ENCODE peak calls at places on chromosome 14, in four cellular contexts. One of them, this sample, is unnamed.

GRCh38 chr14:59905193-59905592 is 14.8 kb upstream of the LRRC9 start:
- DNase-seq in CD8-positive, alpha-beta T cell: no peak
- DNase-seq in fibroblast of pulmonary artery: no peak
- DNase-seq in left ventricle myocardium inferior: no peak
- DNase-seq in this sample: no peak

GRCh38 chr14:92922883-92923743 is at the start of gene CHGA:
- DNase-seq in CD8-positive, alpha-beta T cell: peak; percentile 55
- DNase-seq in fibroblast of pulmonary artery: peak; percentile 52
- DNase-seq in left ventricle myocardium inferior: peak; percentile 55
- DNase-seq in this sample: peak; percentile 48

GRCh38 chr14:90677484-90678045 is 138.7 kb downstream of the TTC7B start:
- DNase-seq in CD8-positive, alpha-beta T cell: no peak
- DNase-seq in fibroblast of pulmonary artery: peak; percentile 78
- DNase-seq in left ventricle myocardium inferior: no peak
- DNase-seq in this sample: no peak

GRCh38 chr14:34189866-34190265 is 239.0 kb upstream of the EGLN3 start:
- DNase-seq in CD8-positive, alpha-beta T cell: no peak
- DNase-seq in fibroblast of pulmonary artery: no peak
- DNase-seq in left ventricle myocardium inferior: no peak
- DNase-seq in this sample: no peak

GRCh38 chr14:22900088-22900799 is 17.2 kb downstream of the REM2 start:
- DNase-seq in CD8-positive, alpha-beta T cell: peak; percentile 40
- DNase-seq in fibroblast of pulmonary artery: peak; percentile 82
- DNase-seq in left ventricle myocardium inferior: no peak
- DNase-seq in this sample: no peak

GRCh38 chr14:58549358-58549757 is 88.4 kb upstream of the DACT1 start:
- DNase-seq in CD8-positive, alpha-beta T cell: no peak
- DNase-seq in fibroblast of pulmonary artery: no peak
- DNase-seq in left ventricle myocardium inferior: no peak
- DNase-seq in this sample: no peak

GRCh38 chr14:51335521-51335920 is 95.5 kb downstream of the TMX1 start:
- DNase-seq in CD8-positive, alpha-beta T cell: no peak
- DNase-seq in fibroblast of pulmonary artery: peak; percentile 34
- DNase-seq in left ventricle myocardium inferior: peak; percentile 68
- DNase-seq in this sample: peak; percentile 65

GRCh38 chr14:33464563-33464962 is 486.3 kb downstream of the EGLN3 start:
- DNase-seq in CD8-positive, alpha-beta T cell: no peak
- DNase-seq in fibroblast of pulmonary artery: no peak
- DNase-seq in left ventricle myocardium inferior: no peak
- DNase-seq in this sample: no peak

GRCh38 chr14:42222924-42223471 is 616.3 kb downstream of the LRFN5 start:
- DNase-seq in CD8-positive, alpha-beta T cell: no peak
- DNase-seq in fibroblast of pulmonary artery: peak; percentile 60
- DNase-seq in left ventricle myocardium inferior: no peak
- DNase-seq in this sample: no peak

GRCh38 chr14:31420013-31420318 is 384 bp downstream of the HEATR5A start:
- DNase-seq in CD8-positive, alpha-beta T cell: peak; percentile 20
- DNase-seq in fibroblast of pulmonary artery: no peak
- DNase-seq in left ventricle myocardium inferior: peak; percentile 63
- DNase-seq in this sample: peak; percentile 65

GRCh38 chr14:89911018-89911919 is 43.3 kb downstream of the EFCAB11 start:
- DNase-seq in CD8-positive, alpha-beta T cell: no peak
- DNase-seq in fibroblast of pulmonary artery: peak; percentile 72
- DNase-seq in left ventricle myocardium inferior: no peak
- DNase-seq in this sample: no peak

GRCh38 chr14:71119075-71119474 is 211.8 kb downstream of the PCNX1 start:
- DNase-seq in CD8-positive, alpha-beta T cell: no peak
- DNase-seq in fibroblast of pulmonary artery: peak; percentile 26
- DNase-seq in left ventricle myocardium inferior: no peak
- DNase-seq in this sample: no peak

GRCh38 chr14:94044476-94045091 is 18.4 kb downstream of the OTUB2 start:
- DNase-seq in CD8-positive, alpha-beta T cell: no peak
- DNase-seq in fibroblast of pulmonary artery: no peak
- DNase-seq in left ventricle myocardium inferior: no peak
- DNase-seq in this sample: no peak

GRCh38 chr14:75579882-75580281 is 1.5 kb downstream of the FLVCR2 start:
- DNase-seq in CD8-positive, alpha-beta T cell: no peak
- DNase-seq in fibroblast of pulmonary artery: peak; percentile 8
- DNase-seq in left ventricle myocardium inferior: peak; percentile 31
- DNase-seq in this sample: no peak

GRCh38 chr14:68514611-68515194 is 278.2 kb downstream of the ZFP36L1 start:
- DNase-seq in CD8-positive, alpha-beta T cell: no peak
- DNase-seq in fibroblast of pulmonary artery: no peak
- DNase-seq in left ventricle myocardium inferior: no peak
- DNase-seq in this sample: no peak

GRCh38 chr14:55354500-55354899 is 57.1 kb downstream of the ATG14 start:
- DNase-seq in CD8-positive, alpha-beta T cell: peak; percentile 51
- DNase-seq in fibroblast of pulmonary artery: peak; percentile 68
- DNase-seq in left ventricle myocardium inferior: peak; percentile 20
- DNase-seq in this sample: peak; percentile 19

GRCh38 chr14:68594737-68595380 is 198.0 kb downstream of the ZFP36L1 start:
- DNase-seq in CD8-positive, alpha-beta T cell: no peak
- DNase-seq in fibroblast of pulmonary artery: no peak
- DNase-seq in left ventricle myocardium inferior: no peak
- DNase-seq in this sample: no peak

GRCh38 chr14:99572173-99572999 is 31.6 kb downstream of the CCDC85C start:
- DNase-seq in CD8-positive, alpha-beta T cell: no peak
- DNase-seq in fibroblast of pulmonary artery: no peak
- DNase-seq in left ventricle myocardium inferior: no peak
- DNase-seq in this sample: no peak

GRCh38 chr14:53537421-53538315 is 384.5 kb upstream of the DDHD1 start:
- DNase-seq in CD8-positive, alpha-beta T cell: no peak
- DNase-seq in fibroblast of pulmonary artery: no peak
- DNase-seq in left ventricle myocardium inferior: no peak
- DNase-seq in this sample: no peak

GRCh38 chr14:53509845-53510244 is 356.7 kb upstream of the DDHD1 start:
- DNase-seq in CD8-positive, alpha-beta T cell: no peak
- DNase-seq in fibroblast of pulmonary artery: no peak
- DNase-seq in left ventricle myocardium inferior: peak; percentile 23
- DNase-seq in this sample: peak; percentile 69

GRCh38 chr14:77086017-77086727 is 11.9 kb upstream of the CIPC start:
- DNase-seq in CD8-positive, alpha-beta T cell: no peak
- DNase-seq in fibroblast of pulmonary artery: peak; percentile 66
- DNase-seq in left ventricle myocardium inferior: no peak
- DNase-seq in this sample: no peak

GRCh38 chr14:30389134-30389900 is 169.6 kb upstream of the G2E3 start:
- DNase-seq in CD8-positive, alpha-beta T cell: no peak
- DNase-seq in fibroblast of pulmonary artery: no peak
- DNase-seq in left ventricle myocardium inferior: peak; percentile 24
- DNase-seq in this sample: no peak

GRCh38 chr14:61573748-61574513 is 121.4 kb upstream of the HIF1A start:
- DNase-seq in CD8-positive, alpha-beta T cell: no peak
- DNase-seq in fibroblast of pulmonary artery: peak; percentile 72
- DNase-seq in left ventricle myocardium inferior: no peak
- DNase-seq in this sample: no peak

GRCh38 chr14:67738740-67739504 is 37.2 kb downstream of the RDH12 start:
- DNase-seq in CD8-positive, alpha-beta T cell: no peak
- DNase-seq in fibroblast of pulmonary artery: peak; percentile 98
- DNase-seq in left ventricle myocardium inferior: peak; percentile 55
- DNase-seq in this sample: peak; percentile 71

GRCh38 chr14:75023108-75023507 is 20.4 kb downstream of the EIF2B2 start:
- DNase-seq in CD8-positive, alpha-beta T cell: no peak
- DNase-seq in fibroblast of pulmonary artery: peak; percentile 12
- DNase-seq in left ventricle myocardium inferior: no peak
- DNase-seq in this sample: no peak

GRCh38 chr14:72723741-72724530 is 170.0 kb downstream of the DPF3 start:
- DNase-seq in CD8-positive, alpha-beta T cell: no peak
- DNase-seq in fibroblast of pulmonary artery: peak; percentile 70
- DNase-seq in left ventricle myocardium inferior: no peak
- DNase-seq in this sample: no peak

GRCh38 chr14:54294802-54295201 is 102.0 kb upstream of the CDKN3 start:
- DNase-seq in CD8-positive, alpha-beta T cell: no peak
- DNase-seq in fibroblast of pulmonary artery: no peak
- DNase-seq in left ventricle myocardium inferior: no peak
- DNase-seq in this sample: no peak

GRCh38 chr14:35766700-35767082 is 42.4 kb downstream of the RALGAPA1 start:
- DNase-seq in CD8-positive, alpha-beta T cell: no peak
- DNase-seq in fibroblast of pulmonary artery: no peak
- DNase-seq in left ventricle myocardium inferior: no peak
- DNase-seq in this sample: no peak

GRCh38 chr14:85296466-85297210 is 233.3 kb upstream of the FLRT2 start:
- DNase-seq in CD8-positive, alpha-beta T cell: no peak
- DNase-seq in fibroblast of pulmonary artery: peak; percentile 71
- DNase-seq in left ventricle myocardium inferior: no peak
- DNase-seq in this sample: no peak

GRCh38 chr14:46580941-46581671 is 70.5 kb downstream of the RPL10L start:
- DNase-seq in CD8-positive, alpha-beta T cell: no peak
- DNase-seq in fibroblast of pulmonary artery: peak; percentile 45
- DNase-seq in left ventricle myocardium inferior: no peak
- DNase-seq in this sample: no peak

GRCh38 chr14:37550511-37550910 is 44.5 kb downstream of the FOXA1 start:
- DNase-seq in CD8-positive, alpha-beta T cell: no peak
- DNase-seq in fibroblast of pulmonary artery: peak; percentile 37
- DNase-seq in left ventricle myocardium inferior: no peak
- DNase-seq in this sample: no peak